ENCODE peak calls at places on chromosomes 3 and 15, in nine cellular contexts. C is neural crest cell; Z is activated CD4-positive, alpha-beta T cell treated with anti-CD3 and anti-CD28 coated beads for 4 hours; Y is NCI-H748 treated with DMSO at 0.1 percent for 48 hours; J is HEK293T; H is tibial nerve; Q is pancreas; P is NCI-H82; L is islet precursor cell. T is an unnamed sample.

GRCh38 chr15:80856809-80857377 is 77.7 kb downstream of the CEMIP start:
- DNase-seq in Q (peak), Y (no peak), H (peak), J (no peak), C (no peak), L (no peak), Z (no peak), P (no peak), T (peak)

GRCh38 chr3:188956839-188957489 is 214.8 kb upstream of the TPRG1 start:
- DNase-seq in H (peak), C (peak), J (peak), Y (no peak), Z (peak), Q (no peak), P (peak), L (no peak), T (peak)

GRCh38 chr3:42999212-42999611 is 20.1 kb downstream of the GASK1A start:
- DNase-seq in Y (no peak), J (no peak), Q (no peak), Z (no peak), L (no peak), H (no peak), P (no peak), C (no peak), T (no peak)

GRCh38 chr15:39153718-39154117 is 427.2 kb upstream of the THBS1 start:
- DNase-seq in Z (no peak), Y (no peak), P (no peak), H (no peak), L (no peak), Q (no peak), C (no peak), J (no peak), T (peak)

GRCh38 chr15:78284758-78285157 is 14.7 kb downstream of the SKIC8 start:
- DNase-seq in J (peak), Z (no peak), Y (no peak), C (no peak), P (no peak), L (no peak), H (no peak), Q (no peak), T (no peak)

GRCh38 chr3:194675081-194675640 is 3.2 kb upstream of the LSG1 start:
- DNase-seq in Y (no peak), J (no peak), C (no peak), L (peak), Q (no peak), H (no peak), P (no peak), Z (peak), T (no peak)

GRCh38 chr15:29826908-29827307 is 4.6 kb upstream of the TJP1 start:
- DNase-seq in Z (no peak), C (no peak), L (no peak), P (no peak), Y (no peak), J (no peak), H (no peak), Q (no peak), T (no peak)

GRCh38 chr15:68305420-68305871 is 27.9 kb downstream of the FEM1B start:
- DNase-seq in Q (no peak), L (peak), P (no peak), Z (no peak), Y (no peak), H (no peak), C (no peak), J (no peak), T (no peak)

GRCh38 chr15:95202569-95203349 is 971.4 kb downstream of the MCTP2 start:
- DNase-seq in L (no peak), P (no peak), C (no peak), Q (no peak), Y (no peak), H (no peak), J (no peak), Z (no peak), T (no peak)

GRCh38 chr3:168040624-168041208 is 55.0 kb downstream of the GOLIM4 start:
- DNase-seq in L (peak), H (no peak), J (peak), Q (no peak), C (no peak), P (peak), Z (no peak), Y (peak), T (peak)

GRCh38 chr15:59622289-59622688 is 10.7 kb downstream of the GCNT3 start:
- DNase-seq in P (peak), C (peak), Q (peak), Z (peak), L (peak), H (no peak), J (peak), Y (peak), T (no peak)

GRCh38 chr3:184380627-184381260 is 890 bp downstream of the CHRD start:
- DNase-seq in Y (no peak), P (no peak), Q (no peak), L (no peak), H (no peak), Z (no peak), C (no peak), J (no peak), T (no peak)

GRCh38 chr15:50315814-50316630 is 39.0 kb downstream of the GABPB1 start:
- DNase-seq in Y (peak), Q (no peak), Z (no peak), C (no peak), H (no peak), L (no peak), J (peak), P (peak), T (no peak)

GRCh38 chr3:186946756-186947375 is 16.5 kb downstream of the ST6GAL1 start:
- DNase-seq in Z (no peak), Y (no peak), J (no peak), C (no peak), P (peak), H (no peak), Q (no peak), L (no peak), T (no peak)

GRCh38 chr3:184354121-184354728 is 7.2 kb downstream of the CLCN2 start:
- DNase-seq in Y (no peak), Q (peak), P (peak), C (peak), H (peak), J (peak), L (peak), Z (peak), T (peak)

GRCh38 chr3:7630925-7631324 is 770.0 kb downstream of the GRM7 start:
- DNase-seq in L (peak), H (no peak), Z (no peak), P (no peak), C (no peak), J (no peak), Q (peak), Y (no peak), T (no peak)

GRCh38 chr3:49780080-49780967 is 6.0 kb downstream of the IP6K1 start:
- DNase-seq in P (no peak), H (no peak), Z (no peak), Q (no peak), J (no peak), Y (no peak), C (no peak), L (no peak), T (no peak)

GRCh38 chr3:187744169-187745151 is 808 bp downstream of the BCL6 start:
- DNase-seq in C (peak), Y (peak), P (peak), Z (peak), L (peak), Q (peak), H (no peak), J (no peak), T (peak)

GRCh38 chr15:41603941-41604660 is 45.1 kb downstream of the TYRO3 start:
- DNase-seq in J (peak), H (peak), P (peak), C (peak), Y (peak), Q (peak), L (peak), Z (peak), T (peak)

GRCh38 chr3:123782488-123782887 is 101.6 kb downstream of the MYLK start:
- DNase-seq in Q (no peak), H (no peak), Z (no peak), J (no peak), Y (no peak), C (no peak), P (no peak), L (no peak), T (no peak)

GRCh38 chr3:149936812-149937230 is 33.9 kb downstream of the PFN2 start:
- DNase-seq in J (peak), Y (peak), H (peak), Q (peak), Z (peak), C (peak), L (peak), P (peak), T (no peak)

GRCh38 chr3:69320867-69321266 is 65.0 kb downstream of the FRMD4B start:
- DNase-seq in C (no peak), Q (no peak), Z (no peak), H (no peak), P (peak), Y (no peak), L (no peak), J (no peak), T (no peak)

GRCh38 chr15:41941644-41942415 is 30.5 kb downstream of the EHD4 start:
- DNase-seq in C (no peak), H (no peak), Q (no peak), Y (no peak), L (peak), Z (no peak), P (no peak), J (no peak), T (no peak)

GRCh38 chr3:82038536-82038935 is 277.1 kb upstream of the GBE1 start:
- DNase-seq in Z (no peak), Y (no peak), C (no peak), Q (no peak), J (no peak), P (no peak), L (no peak), H (no peak), T (no peak)

GRCh38 chr15:69452702-69453513 is at the start of gene RPLP1:
- DNase-seq in C (peak), P (peak), L (peak), H (peak), J (peak), Y (peak), Z (peak), Q (peak), T (peak)

GRCh38 chr3:66393486-66394260 is 107.1 kb downstream of the LRIG1 start:
- DNase-seq in L (peak), Q (no peak), Y (no peak), J (no peak), Z (peak), P (no peak), C (no peak), H (no peak), T (no peak)

T was measured in prostate gland.